ENCODE peak calls at places on chromosomes 3 and 15, in six cellular contexts. W is H1, B is GM23338, A is stomach, H is upper lobe of left lung, I is sigmoid colon. U is an unnamed sample.

GRCh38 chr3:70264122-70264780 is 48.2 kb downstream of the MDFIC2 start:
- DNase-seq in W (no peak), B (no peak), A (peak), H (no peak), I (no peak), U (no peak)

GRCh38 chr3:47324278-47324865 is 41.6 kb downstream of the KLHL18 start:
- DNase-seq in W (peak), B (peak), A (peak), H (no peak), I (peak), U (peak)

GRCh38 chr15:48657891-48658591 is 12.5 kb upstream of the FBN1 start:
- DNase-seq in W (no peak), B (no peak), A (no peak), H (no peak), I (no peak), U (no peak)

GRCh38 chr3:193563429-193563828 is 8.7 kb upstream of the ATP13A4 start:
- DNase-seq in W (no peak), B (no peak), A (no peak), H (no peak), I (no peak), U (no peak)

GRCh38 chr3:126340081-126340511 is 17.1 kb downstream of the KLF15 start:
- DNase-seq in W (peak), B (no peak), A (peak), H (no peak), I (peak), U (no peak)

GRCh38 chr3:110126065-110126464 is 788.7 kb upstream of the DPPA4 start:
- DNase-seq in W (no peak), B (no peak), A (no peak), H (peak), I (no peak), U (no peak)

GRCh38 chr3:49276475-49277356 is at the start of gene C3orf62:
- DNase-seq in W (peak), B (peak), A (peak), H (peak), I (peak), U (peak)

GRCh38 chr3:73786346-73786807 is 161.6 kb upstream of the PDZRN3 start:
- DNase-seq in W (no peak), B (no peak), A (no peak), H (no peak), I (no peak), U (no peak)

GRCh38 chr3:126447456-126448106 is 28.1 kb downstream of the ZXDC start:
- DNase-seq in W (no peak), B (no peak), A (peak), H (no peak), I (peak), U (no peak)

GRCh38 chr3:64595253-64595694 is 92.5 kb downstream of the ADAMTS9 start:
- DNase-seq in W (no peak), B (no peak), A (no peak), H (no peak), I (peak), U (no peak)

GRCh38 chr3:23035927-23036640 is 167.0 kb upstream of the UBE2E2 start:
- DNase-seq in W (no peak), B (peak), A (peak), H (no peak), I (peak), U (no peak)

GRCh38 chr3:15955968-15956367 is 158.2 kb upstream of the ANKRD28 start:
- DNase-seq in W (no peak), B (no peak), A (no peak), H (no peak), I (no peak), U (no peak)

GRCh38 chr3:193563999-193564398 is 9.3 kb upstream of the ATP13A4 start:
- DNase-seq in W (no peak), B (peak), A (peak), H (no peak), I (no peak), U (no peak)

GRCh38 chr3:35908366-35909232 is 269.3 kb downstream of the ARPP21 start:
- DNase-seq in W (peak), B (peak), A (peak), H (no peak), I (no peak), U (peak)

DNA sequence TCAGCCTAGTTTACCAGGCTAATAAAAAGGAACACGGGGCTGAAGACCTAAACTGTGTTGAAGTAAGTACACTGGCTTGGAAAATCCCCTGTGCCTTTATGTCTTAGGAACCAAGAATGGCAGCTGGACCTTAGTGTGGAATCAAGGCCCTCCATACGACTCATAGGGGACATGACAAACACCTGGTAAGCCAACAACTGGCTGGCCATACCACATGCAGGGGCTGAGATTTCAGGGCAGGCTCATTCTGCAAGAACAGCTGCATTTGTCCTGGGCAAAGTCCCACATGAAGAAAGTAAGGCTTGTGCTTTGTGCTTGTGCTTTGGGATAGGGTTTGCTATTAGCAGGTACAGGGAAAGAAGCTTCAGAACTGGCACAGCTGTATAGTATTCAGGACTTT is 18.0 kb downstream of the ETV5 start:
- DNase-seq in W (no peak), B (no peak), A (no peak), H (no peak), I (no peak), U (no peak)
- TF ChIP-seq POLR2AphosphoS5 in W (no peak), B (no peak), A (no peak), H (no peak), I (no peak), U (no peak)

GRCh38 chr3:30681276-30682211 is 75.1 kb downstream of the TGFBR2 start:
- DNase-seq in W (no peak), B (no peak), A (no peak), H (peak), I (peak), U (no peak)
- TF ChIP-seq POLR2AphosphoS5 in W (no peak), B (no peak), A (peak), H (peak), I (peak), U (no peak)

GRCh38 chr15:66700412-66700801 is 1.6 kb upstream of the SMAD6 start:
- DNase-seq in W (no peak), B (no peak), A (no peak), H (no peak), I (no peak), U (no peak)

GRCh38 chr15:66702035-66702769 is at the start of gene SMAD6:
- DNase-seq in W (peak), B (peak), A (peak), H (peak), I (peak), U (peak)

GRCh38 chr15:66698971-66699370 is 3.1 kb upstream of the SMAD6 start:
- DNase-seq in W (no peak), B (peak), A (no peak), H (no peak), I (no peak), U (no peak)

GRCh38 chr15:66701422-66702034 is 508 bp upstream of the SMAD6 start:
- DNase-seq in W (peak), B (peak), A (peak), H (no peak), I (peak), U (peak)

DNA sequence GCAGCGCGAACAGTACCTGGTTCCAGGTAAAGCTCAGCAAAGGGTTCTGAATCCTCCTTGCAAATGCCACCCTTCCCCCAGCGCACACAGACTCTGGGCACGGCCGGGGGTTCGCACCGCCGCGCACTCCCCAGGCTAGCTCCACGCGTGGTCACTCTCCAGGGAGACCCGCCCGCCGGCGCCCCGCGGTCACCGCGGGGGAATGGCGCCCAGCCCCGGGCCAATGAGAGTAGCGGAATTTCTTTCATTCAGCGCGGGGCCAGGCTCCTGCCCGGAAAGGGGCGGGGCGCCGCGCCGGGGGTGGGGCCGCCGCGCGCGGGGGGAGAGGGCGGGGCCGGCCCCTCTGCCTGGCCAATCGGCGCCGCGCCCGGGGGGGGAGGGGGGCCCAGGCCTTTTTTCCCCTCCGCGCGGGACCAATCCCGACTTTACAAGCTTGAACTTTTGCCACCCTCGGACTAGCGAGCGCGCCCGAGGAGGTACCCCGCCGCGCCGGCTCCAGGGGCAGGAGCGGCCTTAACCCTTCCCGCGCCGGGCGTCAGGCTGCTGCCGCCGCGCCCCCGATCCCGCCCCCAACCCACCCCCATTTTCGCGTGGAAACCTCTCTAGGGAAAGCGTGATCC is 1.1 kb upstream of the SMAD6 start:
- DNase-seq in W (peak), B (peak), A (peak), H (peak), I (peak), U (peak)
- TF ChIP-seq POLR2AphosphoS5 in W (no peak), B (peak), A (peak), H (peak), I (peak), U (no peak)

DNA sequence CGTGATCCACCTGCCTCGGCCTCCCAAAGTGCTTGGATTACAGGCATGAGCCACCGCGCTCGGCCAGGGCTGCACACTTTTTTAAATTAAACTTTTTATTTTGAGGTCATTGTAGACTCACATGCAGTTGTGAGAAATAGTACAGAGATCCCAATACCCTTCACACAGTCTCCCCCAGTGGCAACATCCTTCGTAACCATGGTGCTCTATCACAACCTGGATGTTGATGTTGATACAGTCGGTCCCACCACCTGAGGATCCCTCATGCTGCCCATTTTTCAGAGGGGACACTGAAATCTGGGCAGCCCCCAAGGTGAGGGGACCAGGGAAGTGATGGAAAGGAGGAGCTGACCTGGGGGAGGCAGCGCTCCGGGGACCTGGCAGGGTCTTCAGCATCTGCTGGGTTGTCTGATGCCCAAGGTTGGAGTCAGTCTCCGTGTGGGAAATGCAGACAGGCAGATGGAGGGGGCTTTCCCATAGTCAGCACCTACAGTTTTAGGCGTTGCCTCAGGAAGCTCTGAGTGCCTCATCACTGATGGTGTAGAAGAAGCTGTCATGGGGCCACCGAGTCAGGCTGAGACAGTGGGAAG is 17.1 kb downstream of the FAH start:
- DNase-seq in W (no peak), B (no peak), A (no peak), H (no peak), I (peak), U (no peak)
- TF ChIP-seq POLR2AphosphoS5 in W (no peak), B (no peak), A (no peak), H (no peak), I (no peak), U (no peak)

DNA sequence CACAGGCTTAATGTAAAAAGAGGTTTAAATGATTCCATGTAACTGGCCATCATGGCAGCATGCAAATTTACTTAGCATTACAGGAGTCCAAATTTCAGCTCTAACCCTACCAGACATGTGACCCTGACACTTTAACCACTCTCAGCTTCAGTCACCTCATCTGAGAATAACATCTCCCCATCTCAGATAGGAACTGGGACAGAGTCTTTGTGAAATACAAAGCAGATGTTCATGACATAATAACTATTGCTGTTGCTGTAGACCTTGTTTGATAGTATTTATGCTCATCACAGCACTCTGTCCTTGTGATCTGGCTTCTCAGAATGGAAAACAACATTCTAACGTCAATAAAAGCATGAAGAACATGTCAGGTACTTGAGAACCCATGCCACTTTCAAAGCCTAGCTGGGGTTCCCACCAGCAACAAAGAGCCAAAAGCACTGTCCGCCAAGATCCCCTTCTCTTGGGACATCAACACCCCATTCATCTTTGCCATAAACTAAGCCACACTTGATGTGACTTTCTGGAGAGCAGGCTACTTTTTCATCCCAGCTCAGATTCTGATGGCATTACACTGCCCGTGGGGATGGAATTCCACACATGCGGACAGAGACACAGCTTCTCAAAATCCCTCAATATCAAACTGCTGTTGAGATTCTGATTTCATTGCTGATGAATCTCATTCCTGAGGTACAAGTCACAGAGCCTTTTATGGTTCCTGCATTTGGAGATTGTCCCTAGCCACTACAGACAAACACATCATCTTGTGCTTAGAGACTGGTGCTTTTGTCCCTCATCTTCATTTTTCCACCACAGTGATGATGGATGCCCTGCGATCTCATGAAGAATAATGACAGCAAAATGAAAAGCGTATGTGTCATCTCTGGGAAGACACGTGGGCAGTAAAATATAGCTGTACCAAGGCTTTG is 202.7 kb downstream of the TNIK start:
- DNase-seq in W (no peak), B (no peak), A (no peak), H (no peak), I (no peak), U (no peak)
- TF ChIP-seq POLR2AphosphoS5 in W (no peak), B (no peak), A (no peak), H (no peak), I (no peak), U (no peak)

DNA sequence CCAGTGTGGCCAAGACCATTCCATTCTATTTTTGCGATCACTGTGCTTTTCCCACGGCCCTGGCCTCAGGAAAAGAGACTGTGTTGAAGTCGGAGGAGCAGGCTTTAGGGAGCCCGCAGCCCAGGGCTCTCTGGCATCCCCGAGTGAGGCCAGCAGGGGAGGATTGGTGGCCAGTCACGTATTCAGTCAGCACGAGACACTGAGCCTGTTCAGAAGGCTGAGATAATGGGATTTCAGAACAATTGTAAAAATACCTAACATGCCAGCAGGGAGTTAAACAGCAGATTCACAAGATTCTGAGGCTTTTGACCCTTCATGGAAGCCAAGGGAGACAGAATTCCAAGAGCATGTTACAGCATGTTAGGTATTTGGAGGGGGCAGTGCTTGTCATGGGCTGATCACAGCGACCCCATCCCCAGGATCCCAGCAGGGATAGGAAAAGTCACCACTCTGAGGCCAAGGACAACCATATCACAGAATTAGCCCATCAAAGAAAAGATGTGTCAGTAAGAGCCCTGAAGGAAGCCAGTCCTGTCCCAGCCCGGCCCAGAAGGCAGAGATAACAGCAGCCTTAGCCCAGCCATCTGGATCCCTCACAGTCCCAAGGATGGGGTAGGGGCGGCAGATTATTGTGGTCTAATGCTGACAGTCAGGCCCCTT is 40.6 kb downstream of the AMOTL2 start:
- DNase-seq in W (no peak), B (peak), A (no peak), H (no peak), I (peak), U (no peak)
- TF ChIP-seq POLR2AphosphoS5 in W (no peak), B (no peak), A (no peak), H (no peak), I (no peak), U (no peak)